ENCODE peak calls at places on chromosomes 13 and 19, in seven cellular contexts. One of them, this sample, is unnamed.

GRCh38 chr13:26037302-26037701 is 14.5 kb downstream of the SHISA2 start:
- DNase-seq in esophagus squamous epithelium: no peak
- DNase-seq in naive thymus-derived CD8-positive, alpha-beta T cell: peak; percentile 50
- DNase-seq in mucosa of gallbladder: no peak
- DNase-seq in left ventricle myocardium inferior: no peak
- DNase-seq in ACHN: peak; percentile 42
- DNase-seq in CD4-positive, CD25-positive, alpha-beta regulatory T cell: no peak
- DNase-seq in this sample: peak; percentile 8

GRCh38 chr19:2863818-2864217 is 3.3 kb upstream of the ZNF556 start:
- DNase-seq in esophagus squamous epithelium: no peak
- DNase-seq in naive thymus-derived CD8-positive, alpha-beta T cell: no peak
- DNase-seq in mucosa of gallbladder: no peak
- DNase-seq in left ventricle myocardium inferior: no peak
- DNase-seq in ACHN: no peak
- DNase-seq in CD4-positive, CD25-positive, alpha-beta regulatory T cell: no peak
- DNase-seq in this sample: no peak

GRCh38 chr19:19366691-19367396 is 38.6 kb upstream of the GATAD2A start:
- DNase-seq in esophagus squamous epithelium: no peak
- DNase-seq in naive thymus-derived CD8-positive, alpha-beta T cell: peak; percentile 75
- DNase-seq in mucosa of gallbladder: peak; percentile 70
- DNase-seq in left ventricle myocardium inferior: peak; percentile 58
- DNase-seq in ACHN: peak; percentile 76
- DNase-seq in CD4-positive, CD25-positive, alpha-beta regulatory T cell: peak; percentile 70
- DNase-seq in this sample: peak; percentile 59

GRCh38 chr13:46728777-46729176 is 68.2 kb downstream of the ESD start:
- DNase-seq in esophagus squamous epithelium: no peak
- DNase-seq in naive thymus-derived CD8-positive, alpha-beta T cell: no peak
- DNase-seq in mucosa of gallbladder: no peak
- DNase-seq in left ventricle myocardium inferior: no peak
- DNase-seq in ACHN: peak; percentile 28
- DNase-seq in CD4-positive, CD25-positive, alpha-beta regulatory T cell: no peak
- DNase-seq in this sample: no peak

GRCh38 chr19:7637374-7638256 is 705 bp downstream of the STXBP2 start:
- DNase-seq in esophagus squamous epithelium: no peak
- DNase-seq in naive thymus-derived CD8-positive, alpha-beta T cell: no peak
- DNase-seq in mucosa of gallbladder: peak; percentile 42
- DNase-seq in left ventricle myocardium inferior: peak; percentile 51
- DNase-seq in ACHN: peak; percentile 16
- DNase-seq in CD4-positive, CD25-positive, alpha-beta regulatory T cell: no peak
- DNase-seq in this sample: no peak

GRCh38 chr13:67023088-67023893 is 206.8 kb downstream of the PCDH9 start:
- DNase-seq in esophagus squamous epithelium: no peak
- DNase-seq in naive thymus-derived CD8-positive, alpha-beta T cell: no peak
- DNase-seq in mucosa of gallbladder: no peak
- DNase-seq in left ventricle myocardium inferior: no peak
- DNase-seq in ACHN: peak; percentile 75
- DNase-seq in CD4-positive, CD25-positive, alpha-beta regulatory T cell: no peak
- DNase-seq in this sample: no peak

GRCh38 chr19:39563408-39563807 is 23.4 kb upstream of the EID2 start:
- DNase-seq in esophagus squamous epithelium: no peak
- DNase-seq in naive thymus-derived CD8-positive, alpha-beta T cell: no peak
- DNase-seq in mucosa of gallbladder: no peak
- DNase-seq in left ventricle myocardium inferior: no peak
- DNase-seq in ACHN: peak; percentile 72
- DNase-seq in CD4-positive, CD25-positive, alpha-beta regulatory T cell: no peak
- DNase-seq in this sample: no peak

GRCh38 chr19:13864223-13864512 is 12.8 kb upstream of the NANOS3 start:
- DNase-seq in esophagus squamous epithelium: no peak
- DNase-seq in naive thymus-derived CD8-positive, alpha-beta T cell: no peak
- DNase-seq in mucosa of gallbladder: no peak
- DNase-seq in left ventricle myocardium inferior: no peak
- DNase-seq in ACHN: no peak
- DNase-seq in CD4-positive, CD25-positive, alpha-beta regulatory T cell: no peak
- DNase-seq in this sample: no peak